ENCODE peak calls at places on chromosomes 16 and 17, in ten cellular contexts. C, Q, D, J, I, F, R, A, O and N are unnamed samples.

GRCh38 chr16:70470927-70471341 is 16.5 kb downstream of the FCSK start:
- DNase-seq in A (no peak), F (no peak), J (no peak), Q (no peak), D (no peak), C (peak; percentile 61), O (peak; percentile 29), I (peak; percentile 55), R (peak; percentile 20), N (no peak)

GRCh38 chr16:28073836-28074235 is 10.3 kb upstream of the GSG1L start:
- DNase-seq in O (no peak), Q (no peak), D (no peak), J (no peak), I (no peak), A (no peak), C (no peak), R (no peak), F (no peak), N (no peak)

GRCh38 chr16:82835487-82836160 is 208.9 kb downstream of the CDH13 start:
- DNase-seq in C (no peak), D (no peak), I (peak; percentile 4), A (no peak), Q (no peak), R (peak; percentile 28), F (no peak), J (no peak), O (no peak), N (no peak)

GRCh38 chr17:10215286-10215685 is 16.9 kb upstream of the GAS7 start:
- DNase-seq in A (no peak), R (no peak), Q (no peak), O (no peak), D (no peak), C (no peak), F (no peak), J (no peak), I (no peak), N (no peak)

GRCh38 chr17:42553161-42553818 is 567 bp downstream of the HSD17B1 start:
- DNase-seq in D (no peak), F (no peak), J (no peak), A (no peak), I (peak; percentile 54), R (peak; percentile 69), O (no peak), C (no peak), Q (no peak), N (no peak)

GRCh38 chr16:56119138-56119537 is 72.2 kb upstream of the GNAO1 start:
- DNase-seq in C (no peak), F (no peak), Q (no peak), O (no peak), I (no peak), R (no peak), A (no peak), D (no peak), J (no peak), N (peak; percentile 9)

GRCh38 chr16:35011-35775 is 18.2 kb downstream of the POLR3K start:
- DNase-seq in C (no peak), F (no peak), Q (no peak), O (no peak), A (peak; percentile 72), J (no peak), D (no peak), I (no peak), R (no peak), N (peak; percentile 40)

GRCh38 chr17:81432873-81433451 is 37.7 kb downstream of the BAHCC1 start:
- DNase-seq in F (no peak), A (no peak), D (no peak), C (peak; percentile 94), O (no peak), Q (no peak), I (no peak), J (no peak), R (no peak), N (no peak)

GRCh38 chr17:13031718-13032350 is 14.0 kb upstream of the ELAC2 start:
- DNase-seq in A (peak; percentile 65), R (peak; percentile 73), O (peak; percentile 39), Q (no peak), F (no peak), D (no peak), I (peak; percentile 78), C (peak; percentile 53), J (no peak), N (no peak)

GRCh38 chr17:21177854-21178600 is 35.9 kb downstream of the TMEM11 start:
- DNase-seq in C (peak; percentile 15), Q (no peak), D (no peak), O (no peak), I (no peak), F (no peak), A (peak; percentile 23), R (no peak), J (no peak), N (no peak)

GRCh38 chr16:29745853-29746345 is at the start of gene C16orf54:
- DNase-seq in J (no peak), Q (no peak), O (peak; percentile 70), R (no peak), D (no peak), F (peak; percentile 37), A (peak; percentile 96), C (peak; percentile 73), I (no peak), N (peak; percentile 85)

GRCh38 chr16:29743475-29743826 is 2.3 kb downstream of the C16orf54 start:
- DNase-seq in O (no peak), I (no peak), F (no peak), R (no peak), C (no peak), Q (no peak), J (no peak), D (no peak), A (no peak), N (no peak)

GRCh38 chr16:29743827-29744531 is 1.8 kb downstream of the C16orf54 start:
- DNase-seq in D (no peak), F (no peak), Q (no peak), C (no peak), J (no peak), R (no peak), O (no peak), I (no peak), A (no peak), N (no peak)

GRCh38 chr16:29744541-29745101 is 1.2 kb downstream of the C16orf54 start:
- DNase-seq in O (no peak), A (no peak), C (no peak), Q (no peak), J (no peak), F (no peak), R (no peak), I (no peak), D (no peak), N (peak; percentile 43)

GRCh38 chr16:29745126-29745852 is 501 bp downstream of the C16orf54 start:
- DNase-seq in J (no peak), A (peak; percentile 67), C (no peak), O (peak; percentile 20), Q (no peak), R (no peak), F (no peak), I (no peak), D (no peak), N (peak; percentile 69)
- H3K4me3 ChIP-seq in J (peak overlapping the region; percentile 66), A (peak overlapping the region; percentile 66), C (peak overlapping the region; percentile 43), O (peak overlapping the region; percentile 48), Q (no peak overlapping the region), R (no peak overlapping the region), F (peak overlapping the region; percentile 45), I (no peak overlapping the region), D (no peak overlapping the region), N (peak overlapping the region; percentile 67)

GRCh38 chr17:77227461-77228223 is 86.9 kb downstream of the SEC14L1 start:
- DNase-seq in Q (no peak), O (no peak), A (no peak), R (no peak), J (no peak), C (no peak), D (no peak), I (no peak), F (no peak), N (no peak)
- TF ChIP-seq CTCF in Q (no peak), O (no peak), A (no peak), R (no peak), J (no peak), C (no peak), D (no peak), I (no peak), F (no peak), N (no peak)

GRCh38 chr16:77190478-77191258 is at the start of gene MON1B:
- DNase-seq in Q (peak; percentile 94), J (peak; percentile 95), C (peak; percentile 97), D (peak; percentile 96), F (peak; percentile 99), O (peak; percentile 97), A (peak; percentile 99), I (peak; percentile 99), R (peak; percentile 99), N (peak; percentile 96)

GRCh38 chr16:77195411-77195810 is 3.8 kb upstream of the SYCE1L start:
- DNase-seq in I (no peak), J (no peak), C (no peak), Q (no peak), O (no peak), D (no peak), A (no peak), F (no peak), R (no peak), N (no peak)

GRCh38 chr16:77194295-77195231 is 3.6 kb downstream of the MON1B start:
- DNase-seq in D (no peak), A (no peak), J (no peak), R (no peak), I (no peak), F (no peak), C (no peak), Q (no peak), O (no peak), N (no peak)

GRCh38 chr16:77191259-77191969 is 424 bp downstream of the MON1B start:
- DNase-seq in Q (no peak), C (no peak), A (no peak), R (peak; percentile 26), O (no peak), D (no peak), J (no peak), I (peak; percentile 33), F (no peak), N (peak; percentile 57)

DNA sequence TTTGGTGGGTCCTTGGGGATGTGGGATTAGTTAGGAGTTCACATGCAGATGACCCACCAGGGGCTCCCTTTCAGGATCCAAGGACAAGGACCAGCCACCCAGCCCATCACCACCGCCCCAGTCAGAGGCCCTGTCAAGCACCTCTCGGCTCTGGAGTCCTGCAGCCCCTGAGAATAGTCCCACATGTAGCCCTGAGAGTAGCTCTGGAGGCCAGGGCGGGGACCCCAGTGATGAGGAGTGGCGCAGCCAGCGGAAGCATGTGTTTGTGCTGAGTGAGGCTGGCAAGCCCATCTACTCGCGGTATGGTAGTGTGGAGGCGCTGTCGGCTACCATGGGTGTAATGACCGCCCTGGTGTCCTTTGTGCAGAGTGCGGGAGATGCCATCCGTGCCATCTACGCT is 2.4 kb downstream of the MON1B start:
- DNase-seq in A (no peak), Q (no peak), F (no peak), I (no peak), C (no peak), O (no peak), R (no peak), J (no peak), D (no peak), N (no peak)
- H3K4me3 ChIP-seq in A (no peak overlapping the region), Q (no peak overlapping the region), F (no peak overlapping the region), I (no peak overlapping the region), C (no peak overlapping the region), O (no peak overlapping the region), R (no peak overlapping the region), J (no peak overlapping the region), D (no peak overlapping the region), N (no peak overlapping the region)

DNA sequence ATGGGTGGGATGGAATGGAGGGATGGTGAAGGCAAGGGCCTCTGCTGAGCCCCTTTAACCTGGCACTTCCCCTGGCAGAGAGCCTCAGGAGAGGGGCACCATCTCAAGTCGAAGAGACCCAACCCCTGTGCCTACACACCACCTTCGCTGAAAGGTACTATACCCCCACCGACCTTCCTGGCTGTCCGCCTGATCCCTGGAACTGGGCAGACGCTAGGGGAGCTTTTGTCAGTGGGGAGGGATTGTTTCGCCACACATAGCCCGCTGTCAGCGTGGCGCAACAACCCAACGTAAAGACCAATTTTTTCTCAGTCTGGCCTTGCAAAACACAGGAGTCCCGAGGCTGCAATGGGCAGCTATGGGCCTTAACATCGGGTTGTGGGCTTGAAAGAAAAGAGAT is 3.1 kb downstream of the PPP1R1B start:
- DNase-seq in D (no peak), F (no peak), C (no peak), I (no peak), Q (no peak), O (no peak), R (no peak), A (no peak), J (no peak), N (no peak)
- TF ChIP-seq CTCF in D (no peak), F (no peak), C (no peak), I (no peak), Q (no peak), O (no peak), R (no peak), A (no peak), J (no peak), N (no peak)